ENCODE peak calls at places on chromosomes 11 and 22, in seven cellular contexts. H is HCT116, X is K562, A is SK-N-SH, Z is H1, E is HepG2, C is GM12878. J is an unnamed sample.

GRCh38 chr22:40668611-40669390 is 10.5 kb upstream of the MCHR1 start:
- DNase-seq in H (peak), X (peak), A (no peak), Z (no peak), E (peak), C (no peak), J (no peak)

GRCh38 chr22:46815896-46816721 is 53.7 kb downstream of the TBC1D22A start:
- DNase-seq in H (no peak), X (peak), A (no peak), Z (peak), E (peak), C (no peak), J (no peak)

GRCh38 chr22:36546092-36546804 is 17.3 kb upstream of the EIF3D start:
- DNase-seq in H (peak), X (peak), A (peak), Z (peak), E (peak), C (no peak), J (peak)

GRCh38 chr11:43907028-43907966 is 26.7 kb downstream of the ALKBH3 start:
- DNase-seq in H (no peak), X (no peak), A (no peak), Z (no peak), E (no peak), C (no peak), J (no peak)

GRCh38 chr22:26589845-26590524 is at the start of gene TPST2:
- DNase-seq in H (peak), X (peak), A (peak), Z (peak), E (peak), C (no peak), J (peak)

GRCh38 chr11:110297082-110297725 is 790 bp upstream of the RDX start:
- DNase-seq in H (no peak), X (peak), A (no peak), Z (no peak), E (peak), C (no peak), J (peak)

GRCh38 chr22:30390974-30391691 is 3.9 kb upstream of the RNF215 start:
- DNase-seq in H (peak), X (peak), A (peak), Z (peak), E (peak), C (peak), J (peak)

GRCh38 chr11:60972182-60973030 is 926 bp downstream of the CD6 start:
- DNase-seq in H (no peak), X (no peak), A (no peak), Z (no peak), E (no peak), C (no peak), J (no peak)

GRCh38 chr11:116680349-116681125 is 92.2 kb downstream of the BUD13 start:
- DNase-seq in H (no peak), X (no peak), A (no peak), Z (no peak), E (no peak), C (no peak), J (no peak)

GRCh38 chr11:117197516-117198456 is 1.4 kb upstream of the TAGLN start:
- DNase-seq in H (no peak), X (peak), A (peak), Z (peak), E (no peak), C (no peak), J (peak)

DNA sequence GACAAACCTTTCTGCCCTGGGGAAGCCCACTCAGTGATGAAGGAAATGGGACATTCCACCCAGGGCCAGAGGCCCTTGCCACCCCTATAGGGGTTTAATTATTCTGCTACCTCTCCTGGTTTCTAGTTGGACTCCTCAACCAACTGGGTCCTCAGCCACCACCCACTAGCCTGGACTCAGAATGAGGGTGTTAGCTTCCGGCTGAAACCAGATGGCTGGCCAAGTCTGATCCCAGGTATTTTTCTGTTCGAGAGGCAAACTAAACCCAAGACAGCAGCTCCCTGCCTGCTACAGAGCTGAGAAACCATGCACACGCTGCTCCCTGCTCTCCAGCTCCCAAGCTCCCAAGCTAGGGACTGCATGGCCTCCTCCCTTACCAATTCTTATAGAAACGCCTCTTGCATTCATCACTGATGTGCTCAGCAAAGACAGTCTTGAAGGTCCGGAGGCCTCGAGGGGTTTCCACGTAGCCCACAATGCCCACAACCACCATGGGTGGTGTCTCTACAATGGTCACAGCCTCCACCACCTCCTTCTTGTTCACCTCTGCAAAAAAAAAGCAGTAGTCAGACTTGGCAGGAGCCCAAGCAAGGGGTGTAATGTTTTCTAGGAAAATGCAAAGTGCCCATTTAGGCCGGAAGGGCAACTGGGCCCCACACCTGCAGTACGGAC is 2.2 kb downstream of the RPL3 start:
- DNase-seq in H (no peak), X (no peak), A (no peak), Z (no peak), E (no peak), C (no peak), J (no peak)
- TF ChIP-seq JUND in H (no peak), X (no peak), A (no peak), Z (no peak), E (no peak), C (no peak), J (no peak)

GRCh38 chr11:134019500-134019899 is 49.4 kb upstream of the JAM3 start:
- DNase-seq in H (no peak), X (no peak), A (no peak), Z (no peak), E (no peak), C (no peak), J (no peak)
- TF ChIP-seq JUND in H (no peak), X (no peak), A (no peak), Z (no peak), E (no peak), C (no peak), J (no peak)

GRCh38 chr11:118497831-118498230 is 29.4 kb upstream of the TTC36 start:
- DNase-seq in H (no peak), X (no peak), A (no peak), Z (no peak), E (no peak), C (no peak), J (no peak)
- TF ChIP-seq JUND in H (no peak), X (no peak), A (peak), Z (no peak), E (no peak), C (no peak), J (no peak)

DNA sequence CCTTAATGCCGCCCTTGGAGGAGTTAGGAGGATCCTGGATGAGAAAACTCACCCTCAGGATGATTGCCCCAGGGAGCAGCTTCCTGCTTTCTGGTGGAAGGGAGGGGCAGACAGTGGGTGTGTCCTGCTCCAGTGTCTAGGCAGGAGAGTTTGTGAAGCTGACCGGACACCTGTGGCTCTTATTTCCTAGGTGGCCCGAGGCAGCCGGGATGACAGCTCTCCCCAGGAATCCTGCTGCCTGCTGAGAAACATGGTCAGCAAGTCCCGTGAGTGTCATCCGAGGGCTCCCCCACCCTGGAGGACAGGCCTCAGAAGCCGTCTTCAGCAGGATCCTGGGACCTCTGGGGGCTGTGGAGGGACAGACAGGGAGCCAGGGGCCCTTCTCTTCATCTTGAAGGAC is 50.4 kb downstream of the ST3GAL4 start:
- DNase-seq in H (peak), X (no peak), A (no peak), Z (no peak), E (no peak), C (no peak), J (peak)
- TF ChIP-seq JUND in H (no peak), X (no peak), A (no peak), Z (no peak), E (no peak), C (no peak), J (no peak)

GRCh38 chr11:111878385-111878765 is 590 bp downstream of the FDXACB1 start:
- DNase-seq in H (peak), X (no peak), A (no peak), Z (no peak), E (no peak), C (no peak), J (peak)
- TF ChIP-seq JUND in H (peak), X (peak), A (no peak), Z (no peak), E (no peak), C (no peak), J (no peak)

GRCh38 chr11:7687386-7687785 is 14.1 kb upstream of the CYB5R2 start:
- DNase-seq in H (no peak), X (no peak), A (no peak), Z (no peak), E (no peak), C (no peak), J (no peak)
- TF ChIP-seq JUND in H (no peak), X (no peak), A (no peak), Z (no peak), E (no peak), C (no peak), J (no peak)

DNA sequence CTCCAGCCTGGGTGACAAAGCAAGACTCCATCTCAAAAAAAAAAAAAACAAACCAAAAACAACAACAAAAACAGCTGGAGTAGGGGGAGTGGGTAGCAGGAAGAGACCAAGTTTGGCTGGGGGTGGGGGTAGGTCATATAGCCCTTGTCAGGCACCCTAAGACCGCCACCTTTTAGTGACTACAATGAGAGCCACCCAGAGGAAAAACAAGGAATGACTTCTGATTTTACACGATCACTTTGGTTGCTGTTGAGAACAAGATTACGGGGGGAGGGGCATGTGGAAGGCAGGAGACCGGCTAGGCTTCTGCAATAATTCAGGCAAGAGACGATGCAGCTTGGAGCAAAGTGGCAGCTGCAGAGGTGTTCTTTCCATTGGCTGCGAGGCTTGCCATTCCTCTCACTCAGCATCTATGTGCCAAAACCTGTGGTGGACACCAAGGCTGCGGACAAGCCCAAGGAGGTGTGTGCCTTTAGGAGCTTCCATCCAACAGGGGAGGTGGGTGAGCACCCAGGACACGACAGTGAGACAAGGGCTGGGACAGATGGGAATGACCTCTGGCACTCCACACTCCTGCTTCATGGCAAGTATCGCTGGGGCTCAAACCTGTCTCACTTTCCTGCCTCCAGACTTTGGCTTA is 1.7 kb downstream of the RPS19BP1 start:
- DNase-seq in H (no peak), X (peak), A (peak), Z (no peak), E (peak), C (no peak), J (no peak)
- TF ChIP-seq JUND in H (no peak), X (no peak), A (no peak), Z (no peak), E (no peak), C (no peak), J (no peak)

GRCh38 chr11:35747638-35748037 is 85.1 kb downstream of the TRIM44 start:
- DNase-seq in H (no peak), X (no peak), A (no peak), Z (no peak), E (no peak), C (no peak), J (peak)
- TF ChIP-seq JUND in H (no peak), X (no peak), A (no peak), Z (no peak), E (no peak), C (no peak), J (no peak)

GRCh38 chr11:75406338-75406777 is 7.0 kb downstream of the RPS3 start:
- DNase-seq in H (no peak), X (peak), A (peak), Z (no peak), E (no peak), C (no peak), J (no peak)
- TF ChIP-seq JUND in H (no peak), X (peak), A (peak), Z (no peak), E (no peak), C (no peak), J (no peak)

DNA sequence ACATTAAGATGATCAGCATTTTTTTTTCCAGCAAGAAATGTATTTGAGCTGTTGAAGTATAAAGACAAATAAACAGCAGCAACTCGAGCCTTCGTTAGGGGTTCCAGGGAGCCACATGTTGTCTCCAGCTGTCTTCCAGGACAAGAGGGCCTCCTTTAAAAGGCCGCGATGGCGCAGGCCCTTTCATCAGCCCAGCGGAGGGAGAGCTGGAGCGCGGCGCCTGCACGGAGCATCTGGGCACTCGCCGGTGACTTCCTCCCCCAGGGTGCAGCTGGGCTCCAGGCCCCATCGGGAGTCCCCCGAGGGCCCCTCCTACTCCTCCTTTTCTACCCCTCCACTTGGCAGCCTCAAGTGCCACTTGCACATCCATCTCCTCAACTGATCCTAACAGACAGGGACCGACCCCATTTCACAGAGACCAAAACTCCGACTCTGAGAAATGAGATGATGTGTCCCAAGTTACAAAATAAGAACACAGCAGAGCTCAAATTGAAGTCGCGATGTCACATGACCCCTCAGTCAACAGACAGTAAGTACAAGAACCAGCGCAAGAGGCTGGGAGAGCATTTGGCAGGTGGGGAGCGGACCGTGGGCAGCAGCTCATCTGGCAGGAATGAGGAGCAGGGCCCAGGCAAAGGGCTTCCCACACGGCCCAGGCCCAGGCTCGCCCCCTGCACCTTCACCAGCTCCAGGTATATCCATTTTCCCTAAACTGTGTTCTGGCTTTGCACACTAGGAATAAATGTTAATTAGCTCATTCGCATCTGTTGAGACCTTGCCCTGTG is 34.5 kb downstream of the SCUBE1 start:
- DNase-seq in H (no peak), X (no peak), A (no peak), Z (no peak), E (no peak), C (no peak), J (no peak)
- TF ChIP-seq JUND in H (no peak), X (no peak), A (no peak), Z (no peak), E (no peak), C (no peak), J (no peak)

J was measured in T47D.